ENCODE peak calls at places on chromosomes 3 and 15, in ten cellular contexts. One of them, this sample, is unnamed.
A peak's percentile ranks its signal among the peaks of the same experiment; 100 is the strongest.

GRCh38 chr15:25717116-25717755 is 145.9 kb downstream of the ATP10A start:
- DNase-seq in CD8-positive, alpha-beta memory T cell: no peak
- DNase-seq in Peyer's patch: no peak
- DNase-seq in WERI-Rb-1: no peak
- DNase-seq in endodermal cell: peak; percentile 25
- DNase-seq in stomach: no peak
- DNase-seq in GM23248: peak; percentile 74
- DNase-seq in breast epithelium: no peak
- DNase-seq in tibial artery: no peak
- DNase-seq in uterus: no peak
- DNase-seq in this sample: peak; percentile 45

GRCh38 chr3:98855811-98856400 is 45.6 kb downstream of the DCBLD2 start:
- DNase-seq in breast epithelium: no peak
- DNase-seq in Peyer's patch: no peak
- DNase-seq in GM23248: peak; percentile 98
- DNase-seq in stomach: no peak
- DNase-seq in endodermal cell: no peak
- DNase-seq in uterus: no peak
- DNase-seq in tibial artery: no peak
- DNase-seq in WERI-Rb-1: no peak
- DNase-seq in CD8-positive, alpha-beta memory T cell: no peak
- DNase-seq in this sample: no peak

GRCh38 chr3:171874879-171875278 is 31.7 kb downstream of the TMEM212 start:
- DNase-seq in stomach: no peak
- DNase-seq in CD8-positive, alpha-beta memory T cell: no peak
- DNase-seq in WERI-Rb-1: no peak
- DNase-seq in GM23248: peak; percentile 39
- DNase-seq in Peyer's patch: no peak
- DNase-seq in endodermal cell: no peak
- DNase-seq in uterus: no peak
- DNase-seq in tibial artery: no peak
- DNase-seq in breast epithelium: no peak
- DNase-seq in this sample: no peak

GRCh38 chr3:115986555-115987207 is 363.4 kb downstream of the GAP43 start:
- DNase-seq in Peyer's patch: no peak
- DNase-seq in stomach: no peak
- DNase-seq in WERI-Rb-1: peak; percentile 39
- DNase-seq in GM23248: peak; percentile 62
- DNase-seq in tibial artery: no peak
- DNase-seq in uterus: no peak
- DNase-seq in CD8-positive, alpha-beta memory T cell: no peak
- DNase-seq in endodermal cell: peak; percentile 72
- DNase-seq in breast epithelium: no peak
- DNase-seq in this sample: peak; percentile 22

GRCh38 chr15:46567968-46568367 is 933.1 kb downstream of the SQOR start:
- DNase-seq in breast epithelium: no peak
- DNase-seq in WERI-Rb-1: no peak
- DNase-seq in CD8-positive, alpha-beta memory T cell: no peak
- DNase-seq in stomach: no peak
- DNase-seq in endodermal cell: no peak
- DNase-seq in uterus: no peak
- DNase-seq in tibial artery: no peak
- DNase-seq in GM23248: no peak
- DNase-seq in Peyer's patch: no peak
- DNase-seq in this sample: no peak

GRCh38 chr15:76939715-76940114 is 8.2 kb downstream of the RCN2 start:
- DNase-seq in CD8-positive, alpha-beta memory T cell: no peak
- DNase-seq in breast epithelium: no peak
- DNase-seq in stomach: no peak
- DNase-seq in GM23248: peak; percentile 52
- DNase-seq in Peyer's patch: no peak
- DNase-seq in uterus: no peak
- DNase-seq in WERI-Rb-1: no peak
- DNase-seq in endodermal cell: no peak
- DNase-seq in tibial artery: no peak
- DNase-seq in this sample: no peak

GRCh38 chr3:16415911-16416310 is 97.6 kb downstream of the RFTN1 start:
- DNase-seq in CD8-positive, alpha-beta memory T cell: no peak
- DNase-seq in stomach: no peak
- DNase-seq in uterus: no peak
- DNase-seq in WERI-Rb-1: no peak
- DNase-seq in endodermal cell: no peak
- DNase-seq in tibial artery: no peak
- DNase-seq in GM23248: no peak
- DNase-seq in Peyer's patch: no peak
- DNase-seq in breast epithelium: no peak
- DNase-seq in this sample: no peak

GRCh38 chr15:64197425-64197824 is 34.6 kb upstream of the PPIB start:
- DNase-seq in uterus: no peak
- DNase-seq in stomach: no peak
- DNase-seq in tibial artery: no peak
- DNase-seq in breast epithelium: no peak
- DNase-seq in endodermal cell: no peak
- DNase-seq in GM23248: peak; percentile 79
- DNase-seq in WERI-Rb-1: no peak
- DNase-seq in Peyer's patch: no peak
- DNase-seq in CD8-positive, alpha-beta memory T cell: no peak
- DNase-seq in this sample: no peak

GRCh38 chr15:71218272-71218805 is 103.1 kb downstream of the THSD4 start:
- DNase-seq in Peyer's patch: no peak
- DNase-seq in GM23248: no peak
- DNase-seq in uterus: no peak
- DNase-seq in WERI-Rb-1: no peak
- DNase-seq in breast epithelium: no peak
- DNase-seq in stomach: no peak
- DNase-seq in endodermal cell: no peak
- DNase-seq in tibial artery: no peak
- DNase-seq in CD8-positive, alpha-beta memory T cell: no peak
- DNase-seq in this sample: no peak

GRCh38 chr3:10600159-10601125 is 95.1 kb upstream of the ATP2B2 start:
- DNase-seq in stomach: no peak
- DNase-seq in endodermal cell: no peak
- DNase-seq in breast epithelium: no peak
- DNase-seq in uterus: no peak
- DNase-seq in tibial artery: no peak
- DNase-seq in CD8-positive, alpha-beta memory T cell: no peak
- DNase-seq in GM23248: peak; percentile 9
- DNase-seq in Peyer's patch: no peak
- DNase-seq in WERI-Rb-1: peak; percentile 35
- DNase-seq in this sample: peak; percentile 61

GRCh38 chr15:61063875-61064320 is 165.2 kb downstream of the RORA start:
- DNase-seq in CD8-positive, alpha-beta memory T cell: no peak
- DNase-seq in Peyer's patch: no peak
- DNase-seq in breast epithelium: no peak
- DNase-seq in endodermal cell: no peak
- DNase-seq in tibial artery: no peak
- DNase-seq in GM23248: no peak
- DNase-seq in WERI-Rb-1: no peak
- DNase-seq in stomach: no peak
- DNase-seq in uterus: no peak
- DNase-seq in this sample: no peak

DNA sequence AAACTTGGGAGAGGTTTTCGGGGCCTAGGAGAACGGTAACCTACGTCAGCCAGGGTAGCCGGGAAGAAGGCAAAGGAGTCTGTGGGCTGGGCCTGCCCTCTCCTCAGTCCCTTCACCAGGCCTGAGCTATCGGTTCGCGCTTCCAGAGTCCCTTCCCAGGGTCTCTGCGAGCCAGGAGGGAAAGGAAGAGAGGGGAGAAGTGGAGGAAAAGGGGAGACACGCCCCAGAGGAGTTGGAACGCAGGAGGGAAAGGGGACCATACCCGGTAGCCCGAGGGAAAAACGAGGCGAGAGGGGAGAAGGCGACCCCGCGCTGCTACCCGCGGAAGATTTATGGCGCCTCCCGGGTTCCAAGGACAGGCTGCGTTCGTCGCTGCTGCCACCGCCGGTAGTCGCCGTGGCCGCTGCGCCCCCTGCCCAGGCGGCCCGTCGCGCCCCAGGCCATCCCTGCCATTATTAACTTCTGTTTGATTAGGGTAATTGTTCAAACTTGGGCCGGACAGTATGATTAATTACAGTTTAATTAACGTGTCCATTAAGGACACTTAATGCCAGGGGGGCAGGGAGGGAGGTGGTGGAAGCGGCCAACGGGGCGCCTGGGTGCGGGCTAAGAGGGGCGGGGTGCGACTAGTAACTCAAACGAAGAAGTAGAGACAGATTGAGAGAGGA is 3.4 kb upstream of the SKOR1 start:
- DNase-seq in tibial artery: no peak
- DNase-seq in endodermal cell: peak; percentile 64
- DNase-seq in CD8-positive, alpha-beta memory T cell: no peak
- DNase-seq in WERI-Rb-1: no peak
- DNase-seq in GM23248: no peak
- DNase-seq in Peyer's patch: no peak
- DNase-seq in uterus: no peak
- DNase-seq in breast epithelium: no peak
- DNase-seq in stomach: no peak
- DNase-seq in this sample: peak; percentile 71
- H3K4me3 ChIP-seq in tibial artery: no peak overlapping the region
- H3K4me3 ChIP-seq in endodermal cell: no peak overlapping the region
- H3K4me3 ChIP-seq in CD8-positive, alpha-beta memory T cell: no peak overlapping the region
- H3K4me3 ChIP-seq in WERI-Rb-1: no peak overlapping the region
- H3K4me3 ChIP-seq in GM23248: no peak overlapping the region
- H3K4me3 ChIP-seq in Peyer's patch: no peak overlapping the region
- H3K4me3 ChIP-seq in uterus: no peak overlapping the region
- H3K4me3 ChIP-seq in breast epithelium: no peak overlapping the region
- H3K4me3 ChIP-seq in stomach: no peak overlapping the region
- H3K4me3 ChIP-seq in this sample: no peak overlapping the region

GRCh38 chr3:169774186-169774585 is 990 bp downstream of the MYNN start:
- DNase-seq in tibial artery: no peak
- DNase-seq in stomach: no peak
- DNase-seq in uterus: no peak
- DNase-seq in CD8-positive, alpha-beta memory T cell: no peak
- DNase-seq in endodermal cell: no peak
- DNase-seq in breast epithelium: no peak
- DNase-seq in GM23248: peak; percentile 27
- DNase-seq in Peyer's patch: no peak
- DNase-seq in WERI-Rb-1: no peak
- DNase-seq in this sample: no peak

GRCh38 chr3:169780738-169781137 is 7.5 kb downstream of the MYNN start:
- DNase-seq in GM23248: no peak
- DNase-seq in WERI-Rb-1: no peak
- DNase-seq in tibial artery: no peak
- DNase-seq in endodermal cell: no peak
- DNase-seq in breast epithelium: no peak
- DNase-seq in Peyer's patch: no peak
- DNase-seq in uterus: no peak
- DNase-seq in CD8-positive, alpha-beta memory T cell: no peak
- DNase-seq in stomach: no peak
- DNase-seq in this sample: no peak

GRCh38 chr3:169781209-169781855 is 8.1 kb downstream of the MYNN start:
- DNase-seq in CD8-positive, alpha-beta memory T cell: no peak
- DNase-seq in GM23248: no peak
- DNase-seq in breast epithelium: no peak
- DNase-seq in endodermal cell: no peak
- DNase-seq in tibial artery: no peak
- DNase-seq in WERI-Rb-1: no peak
- DNase-seq in stomach: no peak
- DNase-seq in Peyer's patch: no peak
- DNase-seq in uterus: no peak
- DNase-seq in this sample: no peak

GRCh38 chr3:169772951-169773816 is at the start of gene MYNN:
- DNase-seq in stomach: peak; percentile 94
- DNase-seq in CD8-positive, alpha-beta memory T cell: peak; percentile 89
- DNase-seq in breast epithelium: peak; percentile 93
- DNase-seq in uterus: peak; percentile 91
- DNase-seq in endodermal cell: peak; percentile 96
- DNase-seq in WERI-Rb-1: peak; percentile 92
- DNase-seq in tibial artery: peak; percentile 92
- DNase-seq in Peyer's patch: peak; percentile 95
- DNase-seq in GM23248: peak; percentile 96
- DNase-seq in this sample: peak; percentile 78

DNA sequence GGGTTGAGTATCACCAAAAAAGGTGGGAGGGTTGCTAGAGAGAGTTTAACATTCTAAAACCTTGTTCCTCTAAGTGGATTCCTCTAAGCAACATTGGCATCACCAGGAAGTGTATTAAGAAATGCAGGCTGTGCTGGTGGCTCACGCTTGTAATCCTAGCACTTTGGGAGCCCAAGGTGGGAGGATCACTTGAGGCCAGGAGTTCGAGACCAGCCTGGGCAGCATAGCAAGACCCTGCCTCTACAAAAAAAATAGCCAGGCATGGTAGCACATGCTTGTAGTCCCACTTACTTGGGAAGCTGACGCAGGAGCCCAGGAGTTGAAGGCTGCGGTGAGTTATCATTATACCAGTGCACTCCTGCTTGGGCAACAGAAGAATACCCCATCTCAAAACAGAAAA is 4.6 kb downstream of the MYNN start:
- DNase-seq in tibial artery: no peak
- DNase-seq in WERI-Rb-1: no peak
- DNase-seq in endodermal cell: no peak
- DNase-seq in uterus: no peak
- DNase-seq in Peyer's patch: no peak
- DNase-seq in GM23248: no peak
- DNase-seq in stomach: no peak
- DNase-seq in CD8-positive, alpha-beta memory T cell: no peak
- DNase-seq in breast epithelium: no peak
- DNase-seq in this sample: no peak
- H3K36me3 ChIP-seq in tibial artery: peaks cover 68% of the 10 kb centered on the region
- H3K36me3 ChIP-seq in WERI-Rb-1: peaks cover 70% of the 10 kb centered on the region
- H3K36me3 ChIP-seq in endodermal cell: peaks cover 81% of the 10 kb centered on the region
- H3K36me3 ChIP-seq in uterus: no peaks in the 10 kb centered on the region
- H3K36me3 ChIP-seq in Peyer's patch: no peaks in the 10 kb centered on the region
- H3K36me3 ChIP-seq in GM23248: peaks cover 81% of the 10 kb centered on the region
- H3K36me3 ChIP-seq in stomach: peaks cover 78% of the 10 kb centered on the region
- H3K36me3 ChIP-seq in CD8-positive, alpha-beta memory T cell: peaks cover 24% of the 10 kb centered on the region
- H3K36me3 ChIP-seq in breast epithelium: no peaks in the 10 kb centered on the region
- H3K36me3 ChIP-seq in this sample: peaks cover 15% of the 10 kb centered on the region

DNA sequence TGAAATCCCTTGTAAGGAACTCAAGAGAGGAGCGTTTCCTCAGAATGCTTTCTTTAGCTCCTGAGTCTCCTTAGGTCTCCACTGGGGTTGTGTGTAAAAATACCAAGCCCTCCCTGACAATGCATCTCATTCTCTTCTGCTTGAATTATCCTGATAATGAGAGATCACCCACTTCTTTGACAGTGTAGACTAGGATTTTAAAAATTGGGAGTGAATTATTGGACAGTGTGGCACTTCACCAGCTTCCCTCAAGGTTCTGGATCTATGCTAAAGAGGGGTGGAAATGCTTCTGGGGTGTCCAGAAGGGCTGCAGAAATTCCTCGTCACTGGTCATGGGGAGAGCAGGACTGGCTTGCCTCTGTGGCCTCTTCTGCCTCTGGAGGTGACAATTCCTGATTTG is 41.8 kb upstream of the POLG start:
- DNase-seq in WERI-Rb-1: no peak
- DNase-seq in CD8-positive, alpha-beta memory T cell: no peak
- DNase-seq in endodermal cell: no peak
- DNase-seq in uterus: no peak
- DNase-seq in stomach: no peak
- DNase-seq in GM23248: no peak
- DNase-seq in breast epithelium: no peak
- DNase-seq in Peyer's patch: no peak
- DNase-seq in tibial artery: no peak
- DNase-seq in this sample: no peak
- H3K27me3 ChIP-seq in WERI-Rb-1: no peaks in the 10 kb centered on the region
- H3K27me3 ChIP-seq in CD8-positive, alpha-beta memory T cell: peaks cover 39% of the 10 kb centered on the region
- H3K27me3 ChIP-seq in endodermal cell: peaks cover 100% of the 10 kb centered on the region
- H3K27me3 ChIP-seq in uterus: peaks cover 20% of the 10 kb centered on the region
- H3K27me3 ChIP-seq in stomach: peaks cover 100% of the 10 kb centered on the region
- H3K27me3 ChIP-seq in GM23248: peaks cover 94% of the 10 kb centered on the region
- H3K27me3 ChIP-seq in breast epithelium: peaks cover 6% of the 10 kb centered on the region
- H3K27me3 ChIP-seq in Peyer's patch: no peaks in the 10 kb centered on the region
- H3K27me3 ChIP-seq in tibial artery: no peaks in the 10 kb centered on the region
- H3K27me3 ChIP-seq in this sample: peaks cover 99% of the 10 kb centered on the region

GRCh38 chr3:157155591-157155990 is 4.4 kb downstream of the CCNL1 start:
- DNase-seq in uterus: no peak
- DNase-seq in endodermal cell: no peak
- DNase-seq in Peyer's patch: no peak
- DNase-seq in GM23248: no peak
- DNase-seq in WERI-Rb-1: no peak
- DNase-seq in CD8-positive, alpha-beta memory T cell: no peak
- DNase-seq in tibial artery: no peak
- DNase-seq in stomach: no peak
- DNase-seq in breast epithelium: no peak
- DNase-seq in this sample: no peak
- H3K4me3 ChIP-seq in uterus: no peak overlapping the region
- H3K4me3 ChIP-seq in endodermal cell: peak overlapping the region; percentile 97
- H3K4me3 ChIP-seq in Peyer's patch: no peak overlapping the region
- H3K4me3 ChIP-seq in GM23248: peak overlapping the region; percentile 86
- H3K4me3 ChIP-seq in WERI-Rb-1: no peak overlapping the region
- H3K4me3 ChIP-seq in CD8-positive, alpha-beta memory T cell: peak overlapping the region; percentile 24
- H3K4me3 ChIP-seq in tibial artery: no peak overlapping the region
- H3K4me3 ChIP-seq in stomach: no peak overlapping the region
- H3K4me3 ChIP-seq in breast epithelium: peak overlapping the region; percentile 98
- H3K4me3 ChIP-seq in this sample: no peak overlapping the region

This sample was measured in H7.